ENCODE peak calls at places on chromosomes 16 and 17, in five cellular contexts. W is ACHN; P is RCC 7860; R is midbrain; D is activated CD4-positive, alpha-beta T cell treated with anti-CD3 and anti-CD28 coated beads, Interleukin-2, amount 50 U/mL, for 1 hour. B is an unnamed sample.

GRCh38 chr17:16428098-16428882 is 12.9 kb downstream of the TRPV2 start:
- DNase-seq in W (peak), P (no peak), R (peak), D (peak), B (peak)

GRCh38 chr17:73991260-73991659 is 212.2 kb upstream of the RPL38 start:
- DNase-seq in P (no peak), R (no peak), W (no peak), D (no peak), B (no peak)

GRCh38 chr17:18182978-18183333 is 672 bp upstream of the ALKBH5 start:
- DNase-seq in W (peak), R (peak), P (peak), D (peak), B (peak)

GRCh38 chr17:76447931-76448652 is 4.9 kb downstream of the UBE2O start:
- DNase-seq in P (no peak), D (no peak), R (no peak), W (no peak), B (no peak)

GRCh38 chr17:18109935-18110334 is 1.4 kb downstream of the MYO15A start:
- DNase-seq in D (no peak), P (no peak), R (no peak), W (no peak), B (no peak)

GRCh38 chr17:49980703-49981197 is 11.8 kb downstream of the DLX4 start:
- DNase-seq in R (no peak), P (no peak), D (no peak), W (no peak), B (no peak)

GRCh38 chr16:75794426-75794825 is 68.1 kb upstream of the CPHXL start:
- DNase-seq in D (no peak), P (no peak), R (no peak), W (no peak), B (no peak)

GRCh38 chr16:15682105-15682570 is 32.1 kb downstream of the NDE1 start:
- DNase-seq in P (peak), D (peak), R (peak), W (peak), B (no peak)

GRCh38 chr17:45388604-45389325 is 43.9 kb downstream of the ARHGAP27 start:
- DNase-seq in D (no peak), R (no peak), P (no peak), W (no peak), B (no peak)

GRCh38 chr16:80233097-80233835 is 307.5 kb upstream of the DYNLRB2 start:
- DNase-seq in D (no peak), P (peak), R (no peak), W (no peak), B (no peak)